ENCODE peak calls at places on chromosomes 3 and 15, in four cellular contexts. V is hippocampal formation, Q is NCI-H510A, O is cardiac muscle cell. I is an unnamed sample.

GRCh38 chr15:56160966-56161365 is 82.7 kb downstream of the RFX7 start:
- DNase-seq in V (no peak), Q (no peak), O (peak; percentile 15), I (no peak)

GRCh38 chr3:62679988-62680387 is 195.2 kb downstream of the CADPS start:
- DNase-seq in V (no peak), Q (no peak), O (no peak), I (no peak)

GRCh38 chr3:134802428-134803050 is 7.5 kb downstream of the EPHB1 start:
- DNase-seq in V (no peak), Q (no peak), O (no peak), I (no peak)

GRCh38 chr15:34335176-34335575 is 2.4 kb downstream of the SLC12A6 start:
- DNase-seq in V (no peak), Q (no peak), O (peak; percentile 29), I (no peak)

GRCh38 chr3:66812126-66812525 is 186.0 kb upstream of the KBTBD8 start:
- DNase-seq in V (no peak), Q (no peak), O (peak; percentile 51), I (no peak)

GRCh38 chr3:111277226-111277625 is 205.6 kb downstream of the NECTIN3 start:
- DNase-seq in V (peak; percentile 6), Q (no peak), O (peak; percentile 54), I (no peak)

GRCh38 chr15:91055548-91056331 is 33.3 kb upstream of the VPS33B start:
- DNase-seq in V (peak; percentile 54), Q (peak; percentile 58), O (peak; percentile 69), I (peak; percentile 13)

GRCh38 chr3:114567774-114568173 is 273.9 kb downstream of the TIGIT start:
- DNase-seq in V (no peak), Q (no peak), O (no peak), I (no peak)

GRCh38 chr3:66778749-66779148 is 219.4 kb upstream of the KBTBD8 start:
- DNase-seq in V (no peak), Q (no peak), O (no peak), I (no peak)

GRCh38 chr3:48429416-48430358 is at the start of gene PLXNB1:
- DNase-seq in V (peak; percentile 77), Q (peak; percentile 82), O (peak; percentile 73), I (no peak)

GRCh38 chr15:50262533-50262932 is 3.0 kb downstream of the HDC start:
- DNase-seq in V (no peak), Q (no peak), O (no peak), I (no peak)

GRCh38 chr15:44173813-44174212 is 21.3 kb downstream of the FRMD5 start:
- DNase-seq in V (no peak), Q (no peak), O (no peak), I (no peak)